ENCODE peak calls at places on chromosomes 12 and 14, in seven cellular contexts. One of them, this sample, is unnamed.

GRCh38 chr12:124740691-124741137 is 123.0 kb downstream of the SCARB1 start:
- DNase-seq in cardiac muscle cell: no peak
- DNase-seq in right cardiac atrium: peak; percentile 62
- DNase-seq in H1: no peak
- DNase-seq in Caco-2: no peak
- DNase-seq in mesenchymal stem cell: peak; percentile 70
- DNase-seq in fibroblast of lung: no peak
- DNase-seq in this sample: no peak

GRCh38 chr12:120661432-120661831 is 21.0 kb downstream of the CABP1 start:
- DNase-seq in cardiac muscle cell: no peak
- DNase-seq in right cardiac atrium: no peak
- DNase-seq in H1: no peak
- DNase-seq in Caco-2: no peak
- DNase-seq in mesenchymal stem cell: no peak
- DNase-seq in fibroblast of lung: no peak
- DNase-seq in this sample: no peak

GRCh38 chr12:57135939-57136338 is 7.7 kb downstream of the LRP1 start:
- DNase-seq in cardiac muscle cell: no peak
- DNase-seq in right cardiac atrium: peak; percentile 88
- DNase-seq in H1: no peak
- DNase-seq in Caco-2: no peak
- DNase-seq in mesenchymal stem cell: peak; percentile 39
- DNase-seq in fibroblast of lung: peak; percentile 70
- DNase-seq in this sample: no peak

GRCh38 chr14:101373690-101374295 is 187.5 kb upstream of the DIO3 start:
- DNase-seq in cardiac muscle cell: no peak
- DNase-seq in right cardiac atrium: no peak
- DNase-seq in H1: no peak
- DNase-seq in Caco-2: no peak
- DNase-seq in mesenchymal stem cell: no peak
- DNase-seq in fibroblast of lung: no peak
- DNase-seq in this sample: no peak

GRCh38 chr12:10170199-10170598 is 1.7 kb downstream of the OLR1 start:
- DNase-seq in cardiac muscle cell: no peak
- DNase-seq in right cardiac atrium: no peak
- DNase-seq in H1: no peak
- DNase-seq in Caco-2: no peak
- DNase-seq in mesenchymal stem cell: peak; percentile 64
- DNase-seq in fibroblast of lung: no peak
- DNase-seq in this sample: no peak

GRCh38 chr12:26434299-26434915 is 239.0 kb downstream of the SSPN start:
- DNase-seq in cardiac muscle cell: peak; percentile 72
- DNase-seq in right cardiac atrium: no peak
- DNase-seq in H1: no peak
- DNase-seq in Caco-2: peak; percentile 72
- DNase-seq in mesenchymal stem cell: peak; percentile 71
- DNase-seq in fibroblast of lung: peak; percentile 77
- DNase-seq in this sample: no peak

GRCh38 chr12:24901975-24902461 is 46.9 kb downstream of the BCAT1 start:
- DNase-seq in cardiac muscle cell: peak; percentile 19
- DNase-seq in right cardiac atrium: peak; percentile 57
- DNase-seq in H1: peak; percentile 75
- DNase-seq in Caco-2: no peak
- DNase-seq in mesenchymal stem cell: no peak
- DNase-seq in fibroblast of lung: no peak
- DNase-seq in this sample: no peak

GRCh38 chr14:64758025-64758521 is 53.8 kb downstream of the PLEKHG3 start:
- DNase-seq in cardiac muscle cell: no peak
- DNase-seq in right cardiac atrium: no peak
- DNase-seq in H1: no peak
- DNase-seq in Caco-2: peak; percentile 91
- DNase-seq in mesenchymal stem cell: peak; percentile 36
- DNase-seq in fibroblast of lung: peak; percentile 6
- DNase-seq in this sample: no peak

GRCh38 chr12:4383304-4383865 is 3.9 kb upstream of the FGF23 start:
- DNase-seq in cardiac muscle cell: peak; percentile 71
- DNase-seq in right cardiac atrium: no peak
- DNase-seq in H1: peak; percentile 61
- DNase-seq in Caco-2: peak; percentile 56
- DNase-seq in mesenchymal stem cell: no peak
- DNase-seq in fibroblast of lung: no peak
- DNase-seq in this sample: no peak

GRCh38 chr12:76020281-76020680 is 11.3 kb downstream of the PHLDA1 start:
- DNase-seq in cardiac muscle cell: no peak
- DNase-seq in right cardiac atrium: peak; percentile 40
- DNase-seq in H1: no peak
- DNase-seq in Caco-2: no peak
- DNase-seq in mesenchymal stem cell: peak; percentile 93
- DNase-seq in fibroblast of lung: peak; percentile 73
- DNase-seq in this sample: no peak

GRCh38 chr12:79592865-79593264 is 97.9 kb downstream of the PAWR start:
- DNase-seq in cardiac muscle cell: no peak
- DNase-seq in right cardiac atrium: no peak
- DNase-seq in H1: no peak
- DNase-seq in Caco-2: no peak
- DNase-seq in mesenchymal stem cell: no peak
- DNase-seq in fibroblast of lung: no peak
- DNase-seq in this sample: no peak

GRCh38 chr12:22266101-22266500 is 68.4 kb downstream of the ST8SIA1 start:
- DNase-seq in cardiac muscle cell: no peak
- DNase-seq in right cardiac atrium: no peak
- DNase-seq in H1: no peak
- DNase-seq in Caco-2: no peak
- DNase-seq in mesenchymal stem cell: no peak
- DNase-seq in fibroblast of lung: no peak
- DNase-seq in this sample: no peak

GRCh38 chr14:50085570-50086315 is 30.6 kb downstream of the VCPKMT start:
- DNase-seq in cardiac muscle cell: no peak
- DNase-seq in right cardiac atrium: no peak
- DNase-seq in H1: no peak
- DNase-seq in Caco-2: no peak
- DNase-seq in mesenchymal stem cell: peak; percentile 63
- DNase-seq in fibroblast of lung: no peak
- DNase-seq in this sample: peak; percentile 49

GRCh38 chr14:68704736-68705720 is 87.8 kb downstream of the ZFP36L1 start:
- DNase-seq in cardiac muscle cell: no peak
- DNase-seq in right cardiac atrium: no peak
- DNase-seq in H1: no peak
- DNase-seq in Caco-2: no peak
- DNase-seq in mesenchymal stem cell: no peak
- DNase-seq in fibroblast of lung: no peak
- DNase-seq in this sample: no peak

GRCh38 chr14:46405095-46405494 is 246.5 kb downstream of the RPL10L start:
- DNase-seq in cardiac muscle cell: peak; percentile 0
- DNase-seq in right cardiac atrium: no peak
- DNase-seq in H1: no peak
- DNase-seq in Caco-2: no peak
- DNase-seq in mesenchymal stem cell: peak; percentile 15
- DNase-seq in fibroblast of lung: no peak
- DNase-seq in this sample: no peak

GRCh38 chr12:52686063-52686462 is 5.9 kb upstream of the KRT1 start:
- DNase-seq in cardiac muscle cell: no peak
- DNase-seq in right cardiac atrium: no peak
- DNase-seq in H1: no peak
- DNase-seq in Caco-2: no peak
- DNase-seq in mesenchymal stem cell: no peak
- DNase-seq in fibroblast of lung: no peak
- DNase-seq in this sample: no peak

GRCh38 chr12:129564768-129565167 is 339.1 kb downstream of the TMEM132D start:
- DNase-seq in cardiac muscle cell: no peak
- DNase-seq in right cardiac atrium: no peak
- DNase-seq in H1: no peak
- DNase-seq in Caco-2: no peak
- DNase-seq in mesenchymal stem cell: no peak
- DNase-seq in fibroblast of lung: no peak
- DNase-seq in this sample: no peak

GRCh38 chr12:68792952-68793351 is 15.0 kb upstream of the MDM2 start:
- DNase-seq in cardiac muscle cell: no peak
- DNase-seq in right cardiac atrium: no peak
- DNase-seq in H1: peak; percentile 53
- DNase-seq in Caco-2: peak; percentile 50
- DNase-seq in mesenchymal stem cell: peak; percentile 62
- DNase-seq in fibroblast of lung: peak; percentile 48
- DNase-seq in this sample: no peak

GRCh38 chr12:6927999-6928702 is 392 bp downstream of the ATN1 start:
- DNase-seq in cardiac muscle cell: peak; percentile 40
- DNase-seq in right cardiac atrium: peak; percentile 72
- DNase-seq in H1: no peak
- DNase-seq in Caco-2: no peak
- DNase-seq in mesenchymal stem cell: no peak
- DNase-seq in fibroblast of lung: no peak
- DNase-seq in this sample: no peak
- H3K4me3 ChIP-seq in cardiac muscle cell: peak overlapping the region; percentile 93
- H3K4me3 ChIP-seq in right cardiac atrium: peak overlapping the region; percentile 99
- H3K4me3 ChIP-seq in H1: peak overlapping the region; percentile 90
- H3K4me3 ChIP-seq in Caco-2: peak overlapping the region; percentile 91
- H3K4me3 ChIP-seq in mesenchymal stem cell: peak overlapping the region; percentile 85
- H3K4me3 ChIP-seq in fibroblast of lung: peak overlapping the region; percentile 70
- H3K4me3 ChIP-seq in this sample: peak overlapping the region; percentile 83

GRCh38 chr12:71441350-71441748 is 1.8 kb downstream of the LGR5 start:
- DNase-seq in cardiac muscle cell: no peak
- DNase-seq in right cardiac atrium: no peak
- DNase-seq in H1: no peak
- DNase-seq in Caco-2: no peak
- DNase-seq in mesenchymal stem cell: no peak
- DNase-seq in fibroblast of lung: no peak
- DNase-seq in this sample: no peak

GRCh38 chr12:71440393-71441349 is 1.1 kb downstream of the LGR5 start:
- DNase-seq in cardiac muscle cell: peak; percentile 18
- DNase-seq in right cardiac atrium: no peak
- DNase-seq in H1: peak; percentile 65
- DNase-seq in Caco-2: peak; percentile 87
- DNase-seq in mesenchymal stem cell: peak; percentile 22
- DNase-seq in fibroblast of lung: no peak
- DNase-seq in this sample: no peak

GRCh38 chr12:71439613-71440392 is at the start of gene LGR5:
- DNase-seq in cardiac muscle cell: peak; percentile 79
- DNase-seq in right cardiac atrium: peak; percentile 74
- DNase-seq in H1: peak; percentile 73
- DNase-seq in Caco-2: peak; percentile 84
- DNase-seq in mesenchymal stem cell: peak; percentile 39
- DNase-seq in fibroblast of lung: peak; percentile 25
- DNase-seq in this sample: no peak

GRCh38 chr12:71442567-71442931 is 3.0 kb downstream of the LGR5 start:
- DNase-seq in cardiac muscle cell: no peak
- DNase-seq in right cardiac atrium: no peak
- DNase-seq in H1: no peak
- DNase-seq in Caco-2: no peak
- DNase-seq in mesenchymal stem cell: no peak
- DNase-seq in fibroblast of lung: no peak
- DNase-seq in this sample: no peak

DNA sequence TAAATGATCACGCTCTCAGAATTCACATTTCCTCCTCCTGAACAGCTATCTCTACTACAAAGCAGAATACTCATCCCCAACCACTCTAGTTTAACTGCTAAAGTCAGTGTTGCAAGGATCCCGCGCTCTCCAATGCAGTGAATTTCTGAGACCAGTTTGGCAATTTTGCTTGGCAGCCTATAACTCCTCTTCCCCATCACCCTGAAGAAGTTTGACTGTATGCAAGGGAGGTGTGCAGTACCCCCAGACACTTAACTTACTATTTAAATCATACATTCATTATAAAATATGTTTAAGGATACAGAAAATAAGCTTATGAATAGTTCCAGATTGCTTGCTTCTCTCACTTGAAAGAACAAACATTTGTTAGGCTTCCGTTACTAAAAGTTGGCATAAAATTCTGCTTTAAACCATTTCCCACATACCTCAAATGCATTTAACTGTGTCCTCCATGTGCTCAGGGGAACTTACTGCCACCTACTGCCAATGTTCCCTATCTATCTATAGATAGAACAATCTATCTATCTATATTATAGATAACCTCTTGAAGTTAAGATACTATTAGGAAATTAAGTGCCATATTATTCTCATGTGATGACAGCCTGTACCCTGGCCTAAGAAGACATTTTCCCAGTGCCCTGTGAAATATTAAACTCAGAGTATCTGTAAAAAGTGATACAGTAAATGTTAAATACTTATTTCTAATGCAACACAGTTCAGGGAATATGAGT is 2.4 kb downstream of the LGR5 start:
- DNase-seq in cardiac muscle cell: no peak
- DNase-seq in right cardiac atrium: no peak
- DNase-seq in H1: no peak
- DNase-seq in Caco-2: no peak
- DNase-seq in mesenchymal stem cell: no peak
- DNase-seq in fibroblast of lung: no peak
- DNase-seq in this sample: no peak
- H3K4me3 ChIP-seq in cardiac muscle cell: no peak overlapping the region
- H3K4me3 ChIP-seq in right cardiac atrium: no peak overlapping the region
- H3K4me3 ChIP-seq in H1: no peak overlapping the region
- H3K4me3 ChIP-seq in Caco-2: peak overlapping the region; percentile 11
- H3K4me3 ChIP-seq in mesenchymal stem cell: no peak overlapping the region
- H3K4me3 ChIP-seq in fibroblast of lung: no peak overlapping the region
- H3K4me3 ChIP-seq in this sample: no peak overlapping the region

DNA sequence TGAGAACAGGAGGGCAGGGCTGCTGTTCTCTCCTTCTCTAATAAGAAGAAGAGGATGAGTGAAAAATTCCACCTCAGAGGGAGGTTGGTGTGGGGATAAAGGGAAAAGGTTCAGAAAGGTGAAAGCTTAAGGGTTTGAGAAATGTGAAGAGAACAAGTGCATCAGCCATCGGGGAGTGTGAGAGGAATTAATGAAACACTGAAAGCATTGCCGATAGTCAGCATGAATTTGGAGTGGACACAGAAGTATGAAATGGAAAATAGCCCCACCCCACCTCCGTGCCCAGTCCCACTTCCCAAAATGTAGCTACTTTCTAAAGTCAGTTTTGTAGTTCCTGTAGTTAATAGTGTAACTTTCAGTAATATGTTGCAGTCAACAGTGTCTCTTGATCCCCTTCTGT is 33.4 kb downstream of the DIP2B start:
- DNase-seq in cardiac muscle cell: no peak
- DNase-seq in right cardiac atrium: no peak
- DNase-seq in H1: no peak
- DNase-seq in Caco-2: no peak
- DNase-seq in mesenchymal stem cell: no peak
- DNase-seq in fibroblast of lung: no peak
- DNase-seq in this sample: no peak
- H3K4me3 ChIP-seq in cardiac muscle cell: no peak overlapping the region
- H3K4me3 ChIP-seq in right cardiac atrium: no peak overlapping the region
- H3K4me3 ChIP-seq in H1: no peak overlapping the region
- H3K4me3 ChIP-seq in Caco-2: no peak overlapping the region
- H3K4me3 ChIP-seq in mesenchymal stem cell: no peak overlapping the region
- H3K4me3 ChIP-seq in fibroblast of lung: no peak overlapping the region
- H3K4me3 ChIP-seq in this sample: no peak overlapping the region

DNA sequence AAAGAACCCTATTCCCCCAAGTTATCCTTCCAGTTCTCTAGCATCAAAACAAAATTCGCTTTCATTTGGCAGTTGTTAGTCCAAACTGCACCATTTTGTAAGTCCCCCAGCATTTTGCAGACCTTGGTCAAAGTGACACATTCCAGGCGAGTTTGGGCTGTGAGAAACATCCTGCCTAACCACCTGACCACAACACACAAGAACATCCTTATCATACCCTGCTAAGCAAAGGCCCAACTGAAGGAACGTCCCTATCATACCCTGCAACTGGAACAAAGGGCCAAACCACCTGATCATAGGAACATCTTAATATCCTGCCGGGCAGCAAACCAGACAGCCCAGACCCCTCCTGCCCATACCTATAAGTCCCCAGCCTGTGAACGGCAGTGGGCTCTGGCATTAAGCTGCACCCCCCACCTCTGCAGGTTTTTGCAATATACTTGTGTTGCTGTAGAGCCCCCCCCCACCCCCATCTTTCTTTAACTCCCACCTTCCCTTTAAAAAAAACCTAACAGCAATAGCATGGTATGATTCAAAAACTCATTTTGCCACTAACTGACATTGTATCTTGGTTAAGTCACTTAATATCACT is 2.7 kb downstream of the PCNX4 start:
- DNase-seq in cardiac muscle cell: peak; percentile 25
- DNase-seq in right cardiac atrium: no peak
- DNase-seq in H1: no peak
- DNase-seq in Caco-2: peak; percentile 79
- DNase-seq in mesenchymal stem cell: peak; percentile 79
- DNase-seq in fibroblast of lung: peak; percentile 44
- DNase-seq in this sample: no peak
- H3K4me3 ChIP-seq in cardiac muscle cell: no peak overlapping the region
- H3K4me3 ChIP-seq in right cardiac atrium: peak overlapping the region; percentile 4
- H3K4me3 ChIP-seq in H1: no peak overlapping the region
- H3K4me3 ChIP-seq in Caco-2: no peak overlapping the region
- H3K4me3 ChIP-seq in mesenchymal stem cell: no peak overlapping the region
- H3K4me3 ChIP-seq in fibroblast of lung: peak overlapping the region; percentile 54
- H3K4me3 ChIP-seq in this sample: peak overlapping the region; percentile 23

This sample was measured in AG04449.